ENCODE peak calls at places on chromosomes 3 and 15, in four cellular contexts. H is CD8-positive, alpha-beta memory T cell; O is Peyer's patch; Y is body of pancreas. S is an unnamed sample. For H3K9me3, the result is how much of the 10 kb centered on the place peaks cover.

GRCh38 chr3:158659454-158660237 is 12.8 kb downstream of the LXN start:
- DNase-seq in H (peak), O (no peak), Y (peak), S (peak)

GRCh38 chr3:170448530-170449110 is 30.0 kb downstream of the CLDN11 start:
- DNase-seq in H (no peak), O (no peak), Y (no peak), S (no peak)

GRCh38 chr3:107990433-107990832 is 100.4 kb downstream of the CD47 start:
- DNase-seq in H (no peak), O (no peak), Y (no peak), S (no peak)

GRCh38 chr3:107062787-107063186 is 314.5 kb upstream of the CCDC54 start:
- DNase-seq in H (no peak), O (no peak), Y (no peak), S (no peak)

GRCh38 chr15:58724471-58724870 is 25.0 kb downstream of the ADAM10 start:
- DNase-seq in H (no peak), O (no peak), Y (no peak), S (no peak)

GRCh38 chr3:187186801-187187421 is 10.4 kb upstream of the RTP1 start:
- DNase-seq in H (no peak), O (no peak), Y (peak), S (no peak)

GRCh38 chr3:141074529-141074928 is 23.4 kb downstream of the SPSB4 start:
- DNase-seq in H (no peak), O (no peak), Y (no peak), S (no peak)

GRCh38 chr3:17070560-17070959 is 185.8 kb downstream of the PLCL2 start:
- DNase-seq in H (no peak), O (no peak), Y (peak), S (no peak)

GRCh38 chr3:14725564-14726420 is 50.9 kb downstream of the C3orf20 start:
- DNase-seq in H (no peak), O (no peak), Y (peak), S (no peak)

GRCh38 chr3:58989173-58989572 is 60.7 kb downstream of the CFAP20DC start:
- DNase-seq in H (no peak), O (no peak), Y (no peak), S (no peak)

GRCh38 chr3:136955813-136956212 is 2.0 kb upstream of the IL20RB start:
- DNase-seq in H (no peak), O (no peak), Y (peak), S (no peak)

GRCh38 chr15:100873029-100873677 is 6.5 kb upstream of the ALDH1A3 start:
- DNase-seq in H (peak), O (peak), Y (peak), S (no peak)

GRCh38 chr3:42778644-42779043 is 5.6 kb upstream of the CCDC13 start:
- DNase-seq in H (no peak), O (no peak), Y (no peak), S (no peak)

GRCh38 chr3:118544458-118544857 is 490.2 kb downstream of the IGSF11 start:
- DNase-seq in H (no peak), O (no peak), Y (no peak), S (no peak)

GRCh38 chr3:32146669-32147315 is 40.4 kb downstream of the GPD1L start:
- DNase-seq in H (no peak), O (no peak), Y (no peak), S (no peak)

GRCh38 chr3:27905625-27906024 is 183.5 kb upstream of the EOMES start:
- DNase-seq in H (peak), O (no peak), Y (no peak), S (no peak)

GRCh38 chr3:58217209-58217811 is 6.5 kb upstream of the DNASE1L3 start:
- DNase-seq in H (peak), O (peak), Y (peak), S (peak)

GRCh38 chr15:39362832-39363561 is 217.9 kb upstream of the THBS1 start:
- DNase-seq in H (no peak), O (no peak), Y (no peak), S (no peak)

GRCh38 chr3:75329713-75330112 is 334.4 kb upstream of the FRG2C start:
- DNase-seq in H (no peak), O (no peak), Y (peak), S (no peak)

DNA sequence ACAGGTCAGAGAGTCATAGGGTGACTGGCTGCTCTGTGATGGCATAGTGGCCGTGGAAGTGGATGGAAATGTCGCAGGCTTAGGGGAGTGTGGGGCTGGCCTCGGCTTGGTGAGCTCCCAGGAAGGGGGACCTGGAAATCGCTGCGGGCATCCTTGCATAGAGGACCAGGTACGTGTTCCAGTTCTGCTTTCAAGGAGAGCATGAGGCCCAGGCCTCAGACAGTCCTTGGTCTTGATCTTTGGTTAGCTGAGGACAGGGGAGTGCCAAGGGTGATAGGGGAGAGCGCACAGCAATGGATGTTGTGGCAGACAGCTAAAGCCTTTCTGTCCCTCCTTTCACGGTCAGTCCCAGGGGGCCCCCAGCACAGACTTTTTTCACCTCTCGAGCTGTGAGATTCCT is 110.5 kb downstream of the SNRPN start:
- DNase-seq in H (no peak), O (no peak), Y (peak), S (no peak)
- H3K9me3 ChIP-seq in H (half or more), O (half or more), Y (half or more), S (under half)

DNA sequence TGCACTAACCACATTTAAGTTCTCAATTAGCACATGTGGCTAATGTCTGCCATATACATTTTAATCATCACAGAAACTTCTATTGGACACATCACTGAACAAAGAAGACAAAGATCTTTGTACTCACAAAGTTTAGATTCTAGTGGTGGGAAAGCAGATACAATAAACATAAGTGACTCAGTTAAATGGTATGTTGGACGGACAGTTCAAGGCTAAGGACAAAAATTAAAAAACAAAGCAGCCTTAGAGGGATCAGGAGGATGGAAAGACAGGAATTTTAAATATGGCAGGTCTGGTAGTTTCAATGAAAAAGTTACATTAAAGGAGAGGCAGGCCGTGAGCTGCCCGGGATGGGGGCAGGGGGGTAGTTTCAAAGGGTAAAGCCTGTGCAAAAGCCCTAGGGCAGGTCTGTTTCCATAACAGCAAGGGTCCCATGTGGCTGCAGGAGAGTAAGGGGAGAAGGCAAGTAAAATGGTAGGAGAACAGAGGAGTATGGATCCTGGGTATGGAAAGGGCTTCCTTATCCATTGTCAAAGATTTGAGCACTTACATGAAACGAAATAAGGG is 220.7 kb downstream of the FHIT start:
- DNase-seq in H (no peak), O (no peak), Y (no peak), S (no peak)
- H3K9me3 ChIP-seq in H (under half), O (under half), Y (under half), S (under half)

DNA sequence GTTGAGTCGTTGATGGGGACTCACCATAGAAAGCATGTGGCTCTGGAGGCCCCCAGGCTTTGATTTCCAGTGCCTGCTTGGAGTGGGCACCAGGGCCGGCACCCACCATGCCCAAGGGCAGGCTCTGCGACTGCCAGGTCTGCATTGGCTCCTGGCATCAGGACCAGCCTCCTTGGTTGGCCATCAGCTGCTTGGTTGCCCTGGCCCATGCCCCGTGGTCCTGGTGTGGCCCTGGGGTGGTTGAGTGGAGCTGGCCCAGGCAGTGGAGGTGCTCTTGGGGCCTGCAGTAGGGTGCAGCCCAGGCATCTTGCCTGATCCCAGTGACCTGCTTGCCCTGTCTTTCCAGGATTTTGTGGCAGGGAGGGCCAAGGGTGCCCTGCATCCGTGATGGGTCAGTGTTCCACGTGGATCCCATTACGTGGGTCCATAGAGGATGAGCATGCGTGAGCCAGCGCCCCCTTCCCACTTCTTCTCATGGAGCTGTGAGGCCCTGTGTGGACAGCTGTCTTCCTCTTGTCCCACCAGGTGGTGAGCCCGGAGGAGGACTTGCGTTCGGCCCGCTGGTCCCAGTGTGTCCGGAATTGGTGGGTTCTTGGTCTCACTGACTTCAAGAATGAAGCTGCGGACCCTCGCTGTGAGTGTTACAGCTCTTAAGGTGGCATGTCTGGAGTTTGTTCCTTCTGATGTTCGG is 187.0 kb downstream of the UBE3A start:
- DNase-seq in H (no peak), O (no peak), Y (peak), S (no peak)
- H3K9me3 ChIP-seq in H (under half), O (under half), Y (under half), S (under half)

DNA sequence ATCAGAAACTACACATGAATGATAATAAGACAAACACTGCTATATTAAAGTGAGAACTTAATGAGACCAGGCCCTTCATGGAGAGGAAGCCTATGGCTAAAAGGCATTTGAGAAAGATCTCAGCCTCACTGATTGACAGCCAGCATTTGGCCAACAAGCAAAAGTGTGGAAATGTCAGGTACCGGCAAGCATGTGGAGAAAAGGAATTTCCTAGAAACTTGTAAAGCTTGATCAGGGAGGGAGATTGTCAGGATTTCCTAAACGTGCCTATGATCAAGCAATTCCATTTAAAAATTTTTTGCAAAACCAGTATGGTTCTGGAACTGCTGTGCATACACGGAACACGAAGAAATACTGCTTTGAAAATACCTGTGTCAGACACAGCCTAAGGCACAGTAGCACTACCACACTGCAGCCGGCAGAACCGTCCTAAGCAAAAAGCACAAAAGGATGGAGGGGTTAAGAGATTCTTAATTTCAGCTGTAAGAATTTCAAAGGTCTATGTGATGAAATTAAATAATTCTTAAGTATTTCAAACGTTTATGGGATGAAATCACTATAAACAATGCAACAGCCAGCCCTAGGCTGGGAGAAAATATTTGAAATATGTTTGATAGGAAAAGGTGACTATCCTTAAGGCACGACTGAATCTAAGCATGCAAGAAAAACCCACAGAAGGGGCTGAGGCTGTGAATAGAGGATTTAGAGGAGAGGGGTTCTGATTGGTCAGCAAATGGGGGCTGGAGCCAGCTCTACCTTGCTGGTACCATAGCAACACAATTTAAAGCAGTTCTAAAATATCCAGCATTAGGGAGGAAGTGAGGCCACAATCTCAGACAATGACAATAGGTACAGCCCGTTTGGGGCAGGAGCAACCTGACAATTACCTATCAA is 220.6 kb upstream of the ATP10A start:
- DNase-seq in H (no peak), O (no peak), Y (no peak), S (no peak)
- H3K9me3 ChIP-seq in H (under half), O (under half), Y (under half), S (under half)

DNA sequence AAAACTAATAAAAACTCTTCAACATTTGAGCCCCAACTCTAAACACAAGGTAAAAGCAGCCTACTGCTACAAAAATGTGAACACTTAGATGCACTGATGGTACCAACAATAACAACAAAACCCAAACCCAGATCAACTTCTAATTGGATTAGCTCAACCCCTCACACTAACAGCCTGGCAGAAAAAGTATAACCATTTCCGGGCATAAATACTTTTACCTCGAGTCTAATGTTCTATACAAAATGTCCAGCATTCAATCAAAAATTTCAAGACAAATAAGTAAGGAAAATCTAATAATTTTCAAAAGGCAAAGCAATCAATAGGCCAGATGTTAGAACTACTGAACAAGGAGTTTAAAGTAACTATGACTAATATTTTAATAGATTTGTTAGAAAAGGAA is 303.3 kb downstream of the ARRDC4 start:
- DNase-seq in H (no peak), O (no peak), Y (no peak), S (no peak)
- H3K9me3 ChIP-seq in H (under half), O (under half), Y (under half), S (under half)

GRCh38 chr3:44722103-44722401 is 7.4 kb upstream of the ZNF501 start:
- DNase-seq in H (no peak), O (no peak), Y (no peak), S (no peak)

DNA sequence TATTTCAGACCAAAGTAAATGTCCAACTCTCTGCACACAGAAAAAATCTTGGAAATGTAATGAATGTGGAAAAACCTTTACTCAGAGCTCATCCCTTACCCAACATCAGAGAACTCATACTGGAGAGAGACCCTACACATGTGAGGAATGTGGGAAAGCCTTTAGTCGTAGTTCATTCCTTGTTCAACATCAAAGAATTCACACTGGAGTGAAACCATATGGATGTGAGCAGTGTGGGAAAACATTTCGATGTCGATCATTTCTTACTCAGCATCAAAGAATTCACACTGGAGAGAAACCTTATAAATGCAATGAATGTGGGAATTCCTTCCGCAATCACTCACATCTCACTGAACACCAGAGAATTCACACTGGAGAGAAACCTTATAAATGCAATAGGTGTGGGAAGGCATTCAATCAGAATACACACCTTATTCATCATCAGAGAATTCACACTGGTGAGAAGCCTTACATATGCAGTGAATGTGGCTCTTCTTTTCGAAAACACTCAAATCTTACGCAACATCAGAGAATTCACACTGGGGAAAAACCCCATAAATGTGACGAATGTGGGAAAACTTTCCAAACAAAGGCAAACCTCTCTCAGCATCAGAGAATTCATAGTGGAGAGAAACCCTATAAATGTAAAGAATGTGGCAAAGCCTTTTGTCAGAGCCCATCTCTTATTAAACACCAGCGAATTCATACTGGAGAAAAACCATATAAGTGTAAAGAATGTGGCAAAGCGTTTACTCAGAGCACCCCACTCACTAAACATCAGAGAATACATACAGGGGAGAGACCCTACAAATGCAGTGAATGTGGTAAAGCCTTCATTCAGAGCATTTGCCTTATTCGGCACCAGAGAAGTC is 8.0 kb upstream of the ZNF501 start:
- DNase-seq in H (no peak), O (no peak), Y (no peak), S (no peak)
- H3K9me3 ChIP-seq in H (half or more), O (half or more), Y (half or more), S (half or more)

DNA sequence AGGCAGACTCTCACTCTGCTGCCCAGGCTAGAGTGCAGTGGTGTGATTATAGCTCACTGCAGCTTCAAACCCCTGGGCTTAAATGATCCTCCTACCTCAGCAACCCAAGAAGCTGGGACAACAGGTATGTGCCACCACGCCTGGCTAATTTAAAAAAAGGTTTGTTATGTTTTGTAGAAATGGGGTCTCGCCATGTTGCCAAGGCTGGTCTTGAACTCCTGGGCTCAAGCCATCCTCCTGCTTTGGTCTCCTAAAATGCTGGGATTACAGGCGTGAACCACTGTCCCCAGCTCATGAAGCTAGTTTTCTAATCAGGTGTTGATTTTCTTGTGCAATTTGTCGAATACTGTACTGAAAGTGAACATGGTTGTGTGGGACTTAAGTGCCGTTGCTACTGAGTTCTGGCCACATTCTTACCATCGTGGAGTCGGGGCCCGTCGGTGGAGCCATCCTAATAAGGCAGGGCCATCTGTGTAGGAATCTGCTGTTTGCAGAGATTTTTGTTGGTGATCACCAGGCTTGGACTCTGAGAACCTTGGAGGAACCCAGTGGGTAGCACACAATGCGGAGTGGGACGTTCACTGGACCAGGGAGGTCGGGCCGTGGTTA is 193.2 kb downstream of the GOLGA6L6 start:
- DNase-seq in H (no peak), O (no peak), Y (no peak), S (no peak)
- H3K9me3 ChIP-seq in H (under half), O (under half), Y (under half), S (under half)

GRCh38 chr3:189188466-189188865 is 16.7 kb downstream of the TPRG1 start:
- DNase-seq in H (no peak), O (no peak), Y (peak), S (no peak)

GRCh38 chr3:189195302-189195701 is 23.5 kb downstream of the TPRG1 start:
- DNase-seq in H (no peak), O (no peak), Y (no peak), S (no peak)

DNA sequence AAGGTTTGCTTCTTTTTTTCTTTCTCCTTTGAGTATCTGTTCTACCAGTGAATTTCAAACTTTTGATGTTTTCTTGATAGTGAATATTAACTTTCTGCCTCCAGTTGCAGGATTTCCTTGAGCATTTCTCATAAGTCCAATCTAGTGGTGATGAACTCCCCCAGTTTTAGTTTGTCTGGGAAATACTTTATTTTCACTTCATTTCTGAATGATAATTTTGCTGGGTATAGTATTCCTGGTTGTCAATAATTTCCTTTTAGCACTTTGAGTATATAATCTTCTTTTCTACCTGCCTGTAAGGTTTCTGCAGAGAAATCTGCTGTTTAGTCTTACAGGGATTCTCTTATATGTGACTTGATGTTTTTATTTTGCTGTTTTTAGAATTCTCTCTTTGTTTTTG is 21.0 kb downstream of the TPRG1 start:
- DNase-seq in H (no peak), O (no peak), Y (no peak), S (no peak)
- H3K9me3 ChIP-seq in H (under half), O (under half), Y (under half), S (under half)